ENCODE peak calls at places on chromosomes 6 and 20, in nine cellular contexts. W, E, F, A, P, D, N, Z and X are unnamed samples.

GRCh38 chr6:26216886-26217713 is 129.9 kb downstream of the HFE start:
- DNase-seq in W (peak), A (peak), P (peak), E (peak), F (peak), N (peak), Z (peak), D (peak), X (no peak)

GRCh38 chr6:63441266-63441956 is 121.6 kb upstream of the LGSN start:
- DNase-seq in F (peak), D (no peak), W (no peak), A (no peak), P (peak), E (no peak), Z (no peak), N (no peak), X (no peak)

GRCh38 chr6:154414021-154414813 is 57.6 kb upstream of the IPCEF1 start:
- DNase-seq in Z (no peak), E (no peak), F (no peak), A (no peak), D (peak), W (no peak), N (no peak), P (no peak), X (no peak)

GRCh38 chr20:8154636-8155035 is 22.6 kb downstream of the PLCB1 start:
- DNase-seq in D (peak), N (no peak), Z (no peak), A (no peak), E (no peak), P (no peak), F (no peak), W (no peak), X (no peak)

GRCh38 chr6:153312633-153313032 is 181.6 kb upstream of the RGS17 start:
- DNase-seq in F (peak), E (no peak), W (peak), A (no peak), P (peak), N (peak), D (peak), Z (peak), X (peak)

GRCh38 chr6:143395699-143396098 is 54.8 kb downstream of the ADAT2 start:
- DNase-seq in F (no peak), A (no peak), N (no peak), W (no peak), E (no peak), D (no peak), P (no peak), Z (no peak), X (no peak)

GRCh38 chr6:47134476-47135189 is 92.5 kb upstream of the ADGRF1 start:
- DNase-seq in N (no peak), W (no peak), A (no peak), E (no peak), P (peak), F (no peak), D (peak), Z (no peak), X (peak)

GRCh38 chr6:101722991-101723579 is 329.6 kb downstream of the GRIK2 start:
- DNase-seq in D (peak), Z (no peak), E (no peak), W (no peak), A (no peak), N (no peak), F (no peak), P (no peak), X (peak)

GRCh38 chr6:5379647-5380242 is 118.4 kb downstream of the FARS2 start:
- DNase-seq in E (no peak), W (no peak), F (peak), A (no peak), D (peak), Z (peak), N (no peak), P (peak), X (no peak)

GRCh38 chr6:43060034-43060754 is 763 bp downstream of the KLC4 start:
- DNase-seq in P (peak), D (peak), E (peak), A (no peak), W (peak), N (no peak), F (no peak), Z (peak), X (no peak)

GRCh38 chr20:38202153-38202981 is 37.3 kb upstream of the TGM2 start:
- DNase-seq in D (no peak), A (no peak), W (no peak), F (no peak), Z (no peak), N (no peak), E (no peak), P (no peak), X (no peak)

GRCh38 chr6:3306848-3307247 is 48.1 kb downstream of the PSMG4 start:
- DNase-seq in Z (peak), N (no peak), P (no peak), F (no peak), D (no peak), E (no peak), W (no peak), A (peak), X (no peak)

GRCh38 chr6:128696651-128697391 is 176.4 kb upstream of the PTPRK start:
- DNase-seq in W (no peak), F (no peak), Z (no peak), D (peak), P (no peak), E (no peak), A (no peak), N (no peak), X (peak)

GRCh38 chr6:9116026-9116425 is 680.7 kb upstream of the SLC35B3 start:
- DNase-seq in P (no peak), W (no peak), D (peak), A (no peak), F (no peak), N (no peak), Z (no peak), E (no peak), X (peak)

GRCh38 chr6:111864138-111865048 is 8.9 kb downstream of the FYN start:
- DNase-seq in D (no peak), W (no peak), E (no peak), Z (no peak), F (no peak), N (no peak), P (no peak), A (no peak), X (no peak)

GRCh38 chr6:133774356-133774755 is 114.6 kb upstream of the TCF21 start:
- DNase-seq in Z (no peak), A (no peak), F (no peak), N (no peak), P (no peak), W (no peak), D (peak), E (no peak), X (no peak)

GRCh38 chr6:44161997-44162338 is 3.3 kb downstream of the CAPN11 start:
- DNase-seq in Z (no peak), F (no peak), E (no peak), A (no peak), W (no peak), N (no peak), D (peak), P (no peak), X (no peak)

GRCh38 chr20:50528804-50529351 is 18.7 kb downstream of the PTPN1 start:
- DNase-seq in W (no peak), N (no peak), Z (no peak), A (no peak), E (no peak), F (peak), P (no peak), D (peak), X (no peak)

GRCh38 chr6:108836061-108836460 is 12.2 kb upstream of the ARMC2 start:
- DNase-seq in F (no peak), D (peak), P (no peak), Z (no peak), A (no peak), E (no peak), W (no peak), N (no peak), X (no peak)

GRCh38 chr6:131825946-131826345 is 18.1 kb downstream of the ENPP1 start:
- DNase-seq in D (peak), N (no peak), A (no peak), E (no peak), P (no peak), F (no peak), W (no peak), Z (no peak), X (no peak)

GRCh38 chr6:21149460-21149859 is 444.1 kb upstream of the SOX4 start:
- DNase-seq in N (no peak), A (no peak), F (no peak), P (no peak), D (peak), W (no peak), E (no peak), Z (no peak), X (no peak)

GRCh38 chr6:41348934-41349333 is 13.5 kb downstream of the NCR2 start:
- DNase-seq in A (no peak), Z (no peak), W (no peak), P (no peak), N (no peak), E (no peak), F (no peak), D (no peak), X (no peak)

GRCh38 chr6:30862156-30862875 is 22.0 kb upstream of the DDR1 start:
- DNase-seq in F (no peak), W (no peak), E (no peak), N (peak), Z (no peak), A (no peak), D (no peak), P (no peak), X (no peak)

GRCh38 chr6:162706236-162706635 is 21.3 kb downstream of the PRKN start:
- DNase-seq in N (no peak), E (no peak), Z (peak), P (no peak), W (peak), F (no peak), A (peak), D (peak), X (no peak)

GRCh38 chr6:46586896-46587295 is 65.7 kb downstream of the CYP39A1 start:
- DNase-seq in F (no peak), W (no peak), D (no peak), E (no peak), Z (no peak), P (no peak), N (no peak), A (no peak), X (no peak)

GRCh38 chr6:6494677-6495076 is 93.8 kb upstream of the LY86 start:
- DNase-seq in F (peak), P (peak), W (peak), N (peak), A (no peak), D (no peak), Z (peak), E (no peak), X (no peak)
- TF ChIP-seq CTCF in F (peak), P (peak), W (no peak), N (no peak), A (no peak), D (no peak), Z (no peak), E (no peak), X (no peak)

GRCh38 chr20:44583179-44583578 is 800 bp downstream of the PKIG start:
- DNase-seq in F (no peak), P (no peak), N (no peak), A (no peak), D (no peak), W (no peak), E (no peak), Z (no peak), X (no peak)
- H3K4me3 ChIP-seq in F (peak), P (no peak), N (peak), A (peak), D (peak), W (peak), E (no peak), Z (no peak), X (peak)

GRCh38 chr6:8066108-8066507 is 1.9 kb upstream of the BLOC1S5 start:
- DNase-seq in N (no peak), W (no peak), F (peak), E (no peak), A (no peak), D (no peak), P (no peak), Z (no peak), X (no peak)
- TF ChIP-seq CTCF in N (no peak), W (no peak), F (no peak), E (no peak), A (no peak), D (peak), P (no peak), Z (no peak), X (no peak)

GRCh38 chr20:32535316-32535952 is 49.7 kb downstream of the NOL4L start:
- DNase-seq in D (no peak), F (no peak), N (no peak), W (no peak), A (no peak), P (no peak), E (no peak), Z (no peak), X (no peak)
- H3K4me3 ChIP-seq in D (no peak), F (peak), N (no peak), W (peak), A (no peak), P (peak), E (no peak), Z (no peak), X (no peak)